ENCODE peak calls at places on chromosome 1, in eight cellular contexts. W, X, U, A, J, Z, S and Y are unnamed samples.

GRCh38 chr1:178060789-178061556 is 32.9 kb upstream of the RASAL2 start:
- DNase-seq in W (no peak), X (no peak), U (no peak), A (no peak), J (no peak), Z (no peak), S (no peak), Y (no peak)

GRCh38 chr1:209870151-209870831 is 42.5 kb downstream of the UTP25 start:
- DNase-seq in W (no peak), X (no peak), U (no peak), A (no peak), J (no peak), Z (no peak), S (no peak), Y (no peak)

GRCh38 chr1:3796215-3797193 is at the start of gene LRRC47:
- DNase-seq in W (peak), X (peak), U (peak), A (peak), J (peak), Z (peak), S (peak), Y (peak)

GRCh38 chr1:165883056-165883455 is 55.6 kb downstream of the UCK2 start:
- DNase-seq in W (no peak), X (no peak), U (no peak), A (no peak), J (no peak), Z (no peak), S (no peak), Y (no peak)

GRCh38 chr1:220564216-220564615 is 36.3 kb downstream of the MARK1 start:
- DNase-seq in W (no peak), X (no peak), U (no peak), A (no peak), J (no peak), Z (no peak), S (no peak), Y (no peak)

GRCh38 chr1:38973659-38974437 is 17.2 kb upstream of the AKIRIN1 start:
- DNase-seq in W (no peak), X (no peak), U (no peak), A (no peak), J (no peak), Z (peak), S (no peak), Y (no peak)

GRCh38 chr1:209190591-209191241 is 392.8 kb upstream of the CAMK1G start:
- DNase-seq in W (peak), X (no peak), U (no peak), A (peak), J (no peak), Z (peak), S (no peak), Y (no peak)

GRCh38 chr1:162283657-162284056 is 93.0 kb downstream of the SPATA46 start:
- DNase-seq in W (peak), X (no peak), U (no peak), A (no peak), J (no peak), Z (peak), S (no peak), Y (no peak)

GRCh38 chr1:95728841-95729240 is 494.8 kb downstream of the RWDD3 start:
- DNase-seq in W (no peak), X (no peak), U (no peak), A (no peak), J (no peak), Z (no peak), S (no peak), Y (no peak)

GRCh38 chr1:206698990-206699586 is 14.4 kb downstream of the MAPKAPK2 start:
- DNase-seq in W (no peak), X (no peak), U (no peak), A (no peak), J (peak), Z (no peak), S (no peak), Y (no peak)
- H3K27ac ChIP-seq in W (peak), X (peak), U (no peak), A (peak), J (peak), Z (no peak), S (peak), Y (no peak)

GRCh38 chr1:201905234-201905890 is 16.7 kb downstream of the SHISA4 start:
- DNase-seq in W (no peak), X (no peak), U (no peak), A (no peak), J (no peak), Z (no peak), S (no peak), Y (no peak)
- H3K27ac ChIP-seq in W (peak), X (peak), U (no peak), A (peak), J (peak), Z (peak), S (peak), Y (peak)

GRCh38 chr1:18284750-18285532 is 177.3 kb downstream of the IGSF21 start:
- DNase-seq in W (no peak), X (no peak), U (no peak), A (no peak), J (no peak), Z (no peak), S (no peak), Y (no peak)
- H3K27ac ChIP-seq in W (no peak), X (no peak), U (no peak), A (no peak), J (no peak), Z (no peak), S (no peak), Y (no peak)

GRCh38 chr1:51514733-51515132 is 4.3 kb downstream of the EPS15 start:
- DNase-seq in W (no peak), X (no peak), U (no peak), A (no peak), J (no peak), Z (no peak), S (no peak), Y (no peak)

GRCh38 chr1:51516639-51517158 is 2.4 kb downstream of the EPS15 start:
- DNase-seq in W (no peak), X (no peak), U (no peak), A (no peak), J (no peak), Z (no peak), S (no peak), Y (no peak)

GRCh38 chr1:51515312-51515960 is 3.6 kb downstream of the EPS15 start:
- DNase-seq in W (no peak), X (no peak), U (no peak), A (no peak), J (no peak), Z (no peak), S (no peak), Y (no peak)

GRCh38 chr1:51517361-51518032 is 1.6 kb downstream of the EPS15 start:
- DNase-seq in W (no peak), X (no peak), U (no peak), A (no peak), J (no peak), Z (no peak), S (no peak), Y (no peak)

DNA sequence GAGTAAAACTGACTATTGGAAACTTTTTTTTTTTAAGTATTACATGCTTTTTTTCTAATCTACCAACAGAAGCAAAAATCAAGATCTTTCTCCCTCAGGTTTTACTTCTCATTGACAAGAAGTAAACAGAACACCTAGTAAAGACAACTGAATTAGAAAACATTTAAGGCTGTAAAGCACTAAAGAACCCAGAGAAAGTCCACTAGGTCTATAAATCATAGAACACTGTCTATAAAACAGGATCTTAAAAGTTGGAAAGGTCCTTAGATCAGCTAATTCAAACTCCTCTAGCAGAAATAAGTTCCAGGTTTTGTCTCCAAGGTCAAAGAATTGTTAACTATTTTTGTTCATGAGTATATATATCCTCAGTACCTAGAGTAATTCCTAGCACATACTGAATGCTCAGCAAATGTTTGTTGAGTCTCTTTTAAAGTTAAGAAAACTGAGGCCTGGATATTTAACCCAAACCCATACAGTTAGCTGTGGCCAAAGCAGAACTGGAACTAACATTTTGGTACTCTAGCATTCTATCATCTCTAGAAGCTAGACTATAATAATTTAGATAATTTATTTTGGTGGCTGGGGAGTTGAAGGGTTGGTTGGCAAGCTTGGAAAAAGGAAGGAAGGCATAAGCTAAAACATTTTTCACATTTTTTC is 3.0 kb downstream of the EPS15 start:
- DNase-seq in W (no peak), X (no peak), U (no peak), A (no peak), J (no peak), Z (no peak), S (no peak), Y (no peak)
- H3K27ac ChIP-seq in W (peak), X (peak), U (peak), A (no peak), J (peak), Z (no peak), S (peak), Y (no peak)

DNA sequence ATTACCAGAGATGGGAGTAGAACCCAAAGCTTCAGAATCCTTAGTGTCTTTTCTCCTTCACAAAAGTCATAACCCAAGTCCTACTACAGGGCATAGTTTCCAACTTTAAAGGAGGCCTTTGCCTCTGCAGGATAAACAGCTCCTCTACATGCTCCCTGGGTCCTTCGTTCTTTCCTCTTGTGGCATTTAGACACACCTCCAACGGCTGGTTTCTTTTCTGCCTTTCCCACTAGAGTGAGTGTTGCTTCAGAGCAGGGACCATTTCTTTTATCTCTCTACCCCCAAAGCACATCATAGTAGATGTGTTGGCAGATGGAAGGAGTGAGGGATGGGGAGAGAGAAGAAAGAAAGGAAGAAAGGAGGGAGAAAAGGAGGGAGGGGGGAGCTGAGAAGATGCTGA is 144.7 kb upstream of the SPATA6 start:
- DNase-seq in W (no peak), X (no peak), U (no peak), A (no peak), J (no peak), Z (no peak), S (no peak), Y (no peak)
- H3K27ac ChIP-seq in W (no peak), X (peak), U (no peak), A (no peak), J (no peak), Z (no peak), S (no peak), Y (no peak)

DNA sequence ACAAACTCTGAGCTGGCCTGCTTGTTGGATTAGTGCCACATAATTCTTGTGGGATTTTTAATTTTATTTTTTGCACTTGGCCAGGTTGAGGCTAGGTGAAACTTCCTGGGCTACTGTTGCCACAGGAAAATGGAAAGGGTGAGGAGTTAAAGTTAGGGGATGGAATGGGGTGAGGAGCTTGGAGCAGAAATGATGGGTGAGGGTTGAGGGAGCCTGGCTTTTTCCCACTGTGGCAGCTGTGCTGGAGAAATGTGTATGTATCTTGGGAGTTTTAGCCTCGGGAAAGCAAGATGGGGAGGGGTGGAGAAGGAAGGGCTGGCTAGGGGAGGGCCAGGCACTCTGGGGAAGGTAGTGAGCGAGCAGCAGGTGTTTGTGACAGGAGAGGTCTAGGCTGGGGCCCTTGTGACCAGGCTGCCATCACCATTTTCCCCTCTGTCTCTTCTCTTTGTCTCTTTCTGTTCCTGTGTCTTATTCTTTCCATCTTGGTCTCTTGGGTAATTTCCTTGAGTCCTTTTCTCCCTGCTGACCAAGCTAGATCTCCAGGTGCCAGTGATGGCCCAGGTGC is 2.0 kb downstream of the ZNF687 start:
- DNase-seq in W (no peak), X (no peak), U (no peak), A (peak), J (no peak), Z (no peak), S (no peak), Y (no peak)
- H3K27ac ChIP-seq in W (peak), X (peak), U (no peak), A (no peak), J (peak), Z (no peak), S (peak), Y (no peak)

GRCh38 chr1:9346566-9346965 is 53.9 kb downstream of the SPSB1 start:
- DNase-seq in W (no peak), X (no peak), U (no peak), A (peak), J (no peak), Z (no peak), S (no peak), Y (no peak)

GRCh38 chr1:9343269-9343668 is 50.6 kb downstream of the SPSB1 start:
- DNase-seq in W (no peak), X (no peak), U (no peak), A (no peak), J (no peak), Z (no peak), S (no peak), Y (no peak)

GRCh38 chr1:9345471-9345870 is 52.8 kb downstream of the SPSB1 start:
- DNase-seq in W (no peak), X (no peak), U (no peak), A (peak), J (no peak), Z (no peak), S (no peak), Y (no peak)

GRCh38 chr1:9345922-9346321 is 53.2 kb downstream of the SPSB1 start:
- DNase-seq in W (no peak), X (no peak), U (no peak), A (peak), J (no peak), Z (no peak), S (no peak), Y (no peak)

GRCh38 chr1:9344426-9345200 is 51.9 kb downstream of the SPSB1 start:
- DNase-seq in W (no peak), X (no peak), U (no peak), A (peak), J (no peak), Z (no peak), S (no peak), Y (no peak)
- H3K27ac ChIP-seq in W (no peak), X (peak), U (no peak), A (no peak), J (no peak), Z (no peak), S (peak), Y (no peak)

GRCh38 chr1:205246426-205247119 is 18.8 kb downstream of the TMCC2 start:
- DNase-seq in W (no peak), X (peak), U (no peak), A (no peak), J (peak), Z (peak), S (no peak), Y (no peak)
- H3K27ac ChIP-seq in W (no peak), X (no peak), U (peak), A (no peak), J (no peak), Z (no peak), S (no peak), Y (peak)

DNA sequence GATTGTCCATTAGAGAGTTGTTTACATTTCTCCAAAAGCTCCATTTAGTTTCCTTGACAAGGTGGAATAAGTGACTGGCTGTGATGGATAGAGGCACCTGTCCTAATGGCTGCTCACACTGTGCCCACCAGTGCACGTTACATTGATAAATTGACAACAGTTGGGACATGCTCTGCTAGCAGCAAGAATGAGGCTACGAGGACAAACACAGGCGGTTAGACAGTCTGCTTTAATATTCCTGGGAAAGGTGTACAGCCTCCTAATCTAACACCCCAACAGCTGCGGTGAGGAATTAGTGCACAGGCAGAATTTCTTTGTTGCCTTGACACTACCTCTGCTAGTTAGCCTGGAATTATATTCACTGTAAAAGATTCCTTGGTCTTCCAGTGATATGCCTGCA is 354.9 kb downstream of the LMO4 start:
- DNase-seq in W (no peak), X (no peak), U (no peak), A (no peak), J (no peak), Z (no peak), S (no peak), Y (no peak)
- H3K27ac ChIP-seq in W (peak), X (no peak), U (no peak), A (no peak), J (peak), Z (no peak), S (peak), Y (no peak)